ENCODE peak calls at places on chromosomes 13 and 19, in six cellular contexts. B is ovary, I is heart left ventricle, D is IMR-90, G is Peyer's patch, V is NB4. X is an unnamed sample.

GRCh38 chr19:17522988-17523872 is 11.8 kb downstream of the PGLS start:
- DNase-seq in D (no peak), V (peak; percentile 99), B (no peak), I (peak; percentile 57), G (peak; percentile 95), X (peak; percentile 55)

GRCh38 chr19:5193192-5193591 is 147.4 kb downstream of the PTPRS start:
- DNase-seq in D (no peak), I (no peak), G (no peak), V (no peak), B (no peak), X (no peak)

GRCh38 chr19:48501961-48502719 is 9.5 kb downstream of the LMTK3 start:
- DNase-seq in V (peak; percentile 99), D (no peak), G (peak; percentile 79), I (no peak), B (no peak), X (peak; percentile 61)

GRCh38 chr13:64753606-64754005 is 2476.5 kb downstream of the PCDH9 start:
- DNase-seq in D (peak; percentile 51), I (no peak), G (no peak), V (no peak), B (no peak), X (no peak)

GRCh38 chr13:43991773-43992201 is 112.1 kb downstream of the LACC1 start:
- DNase-seq in D (no peak), G (no peak), I (peak; percentile 27), V (no peak), B (no peak), X (no peak)

GRCh38 chr19:15820646-15821045 is 5.2 kb upstream of the OR10H1 start:
- DNase-seq in I (no peak), D (no peak), B (no peak), G (no peak), V (no peak), X (no peak)

GRCh38 chr13:79393564-79394249 is 12.3 kb downstream of the RBM26 start:
- DNase-seq in V (peak; percentile 96), I (no peak), G (peak; percentile 90), B (no peak), D (no peak), X (peak; percentile 15)

GRCh38 chr13:97223711-97224461 is 1.8 kb downstream of the MBNL2 start:
- DNase-seq in I (peak; percentile 72), B (peak; percentile 59), D (peak; percentile 96), G (peak; percentile 62), V (peak; percentile 75), X (no peak)

GRCh38 chr13:23160241-23161175 is 20.3 kb upstream of the SGCG start:
- DNase-seq in I (no peak), V (peak; percentile 47), G (no peak), B (no peak), D (no peak), X (no peak)

GRCh38 chr19:50777830-50778303 is 7.6 kb downstream of the GPR32 start:
- DNase-seq in G (no peak), B (no peak), V (peak; percentile 75), D (peak; percentile 14), I (no peak), X (no peak)

GRCh38 chr19:52778811-52779210 is 7.8 kb downstream of the ZNF600 start:
- DNase-seq in B (no peak), I (no peak), V (peak; percentile 38), D (peak; percentile 3), G (no peak), X (no peak)

GRCh38 chr19:40274585-40275544 is 10.3 kb downstream of the AKT2 start:
- DNase-seq in B (peak; percentile 37), D (no peak), I (no peak), V (no peak), G (peak; percentile 33), X (no peak)

GRCh38 chr19:9523885-9524474 is 14.5 kb downstream of the ZNF426 start:
- DNase-seq in I (no peak), V (no peak), D (no peak), B (no peak), G (no peak), X (no peak)

GRCh38 chr19:17946965-17947784 is 14.4 kb downstream of the CCDC124 start:
- DNase-seq in B (no peak), I (no peak), V (no peak), D (no peak), G (peak; percentile 28), X (no peak)

GRCh38 chr13:69820180-69820579 is 287.4 kb upstream of the ATXN8OS start:
- DNase-seq in G (no peak), B (no peak), D (no peak), I (no peak), V (no peak), X (no peak)

GRCh38 chr13:49220856-49221614 is 897 bp downstream of the MLNR start:
- DNase-seq in G (no peak), B (no peak), D (peak; percentile 12), V (no peak), I (no peak), X (no peak)

GRCh38 chr19:47020992-47021496 is 1.4 kb downstream of the NPAS1 start:
- DNase-seq in G (no peak), D (no peak), I (no peak), V (peak; percentile 73), B (no peak), X (no peak)

GRCh38 chr13:31522431-31522830 is 216.9 kb upstream of the RXFP2 start:
- DNase-seq in D (no peak), B (no peak), V (no peak), I (no peak), G (no peak), X (no peak)

GRCh38 chr19:47176627-47177090 is 46.0 kb downstream of the SAE1 start:
- DNase-seq in B (no peak), D (peak; percentile 98), V (peak; percentile 66), G (peak; percentile 36), I (no peak), X (no peak)

GRCh38 chr19:3034845-3035541 is 5.9 kb upstream of the TLE2 start:
- DNase-seq in B (peak; percentile 58), G (peak; percentile 50), D (peak; percentile 35), V (peak; percentile 62), I (peak; percentile 45), X (no peak)

GRCh38 chr19:51702103-51702753 is 9.1 kb downstream of the SPACA6 start:
- DNase-seq in D (peak; percentile 24), G (peak; percentile 42), I (peak; percentile 75), B (peak; percentile 96), V (no peak), X (no peak)

GRCh38 chr13:34044041-34044440 is 226.1 kb downstream of the RFC3 start:
- DNase-seq in G (no peak), I (no peak), D (no peak), B (no peak), V (no peak), X (no peak)

GRCh38 chr13:42109957-42110356 is 61.5 kb downstream of the DGKH start:
- DNase-seq in D (no peak), V (no peak), I (no peak), G (no peak), B (no peak), X (no peak)

GRCh38 chr13:38564751-38565150 is 122.1 kb upstream of the FREM2 start:
- DNase-seq in G (no peak), D (no peak), V (no peak), B (no peak), I (no peak), X (no peak)

GRCh38 chr13:108270442-108270841 is 924 bp downstream of the TNFSF13B start:
- DNase-seq in I (no peak), V (peak; percentile 63), G (no peak), B (no peak), D (no peak), X (no peak)

GRCh38 chr19:4053423-4054324 is 13.0 kb downstream of the ZBTB7A start:
- DNase-seq in G (no peak), I (no peak), B (no peak), V (no peak), D (no peak), X (no peak)
- TF ChIP-seq POLR2A in G (no peak), I (no peak), B (no peak), V (no peak), D (no peak), X (no peak)

GRCh38 chr13:99992912-99993311 is 11.3 kb downstream of the ZIC2 start:
- DNase-seq in G (no peak), V (peak; percentile 72), I (no peak), B (no peak), D (no peak), X (no peak)

GRCh38 chr13:99991806-99992242 is 10.2 kb downstream of the ZIC2 start:
- DNase-seq in V (no peak), G (no peak), B (no peak), D (no peak), I (no peak), X (no peak)

GRCh38 chr13:99991013-99991805 is 9.6 kb downstream of the ZIC2 start:
- DNase-seq in I (no peak), B (no peak), D (no peak), V (no peak), G (no peak), X (no peak)

GRCh38 chr13:99993660-99994455 is 12.3 kb downstream of the ZIC2 start:
- DNase-seq in V (no peak), I (no peak), B (no peak), G (no peak), D (no peak), X (no peak)

DNA sequence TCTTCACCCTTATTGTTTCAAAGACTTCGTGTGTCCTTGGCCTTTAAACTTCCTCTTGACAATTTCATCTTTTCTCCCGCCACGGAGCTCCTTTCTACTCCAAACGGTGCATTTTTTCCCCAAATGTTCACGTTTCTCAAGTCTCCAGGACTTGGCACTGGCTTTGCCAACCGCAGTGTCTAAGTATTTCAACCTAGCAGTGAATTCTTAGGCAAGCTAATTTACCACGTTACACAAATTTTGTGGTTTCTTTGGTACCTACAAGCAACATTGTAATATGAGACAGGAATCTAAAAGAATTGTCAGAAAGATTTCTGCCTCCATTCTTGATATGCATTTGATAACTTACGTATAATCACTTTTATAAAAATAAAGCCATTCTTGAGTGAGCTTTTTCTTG is 10.8 kb downstream of the ZIC2 start:
- DNase-seq in I (no peak), D (no peak), V (peak; percentile 64), B (no peak), G (no peak), X (no peak)
- H3K4me3 ChIP-seq in I (no peak overlapping the region), D (no peak overlapping the region), V (no peak overlapping the region), B (no peak overlapping the region), G (no peak overlapping the region), X (no peak overlapping the region)

GRCh38 chr19:36528194-36528920 is at the start of gene ZNF260:
- DNase-seq in I (peak; percentile 97), D (peak; percentile 97), V (peak; percentile 87), B (peak; percentile 98), G (peak; percentile 94), X (peak; percentile 75)
- TF ChIP-seq POLR2A in I (no peak), D (peak; percentile 70), V (peak; percentile 29), B (peak; percentile 59), G (peak; percentile 36), X (no peak)

DNA sequence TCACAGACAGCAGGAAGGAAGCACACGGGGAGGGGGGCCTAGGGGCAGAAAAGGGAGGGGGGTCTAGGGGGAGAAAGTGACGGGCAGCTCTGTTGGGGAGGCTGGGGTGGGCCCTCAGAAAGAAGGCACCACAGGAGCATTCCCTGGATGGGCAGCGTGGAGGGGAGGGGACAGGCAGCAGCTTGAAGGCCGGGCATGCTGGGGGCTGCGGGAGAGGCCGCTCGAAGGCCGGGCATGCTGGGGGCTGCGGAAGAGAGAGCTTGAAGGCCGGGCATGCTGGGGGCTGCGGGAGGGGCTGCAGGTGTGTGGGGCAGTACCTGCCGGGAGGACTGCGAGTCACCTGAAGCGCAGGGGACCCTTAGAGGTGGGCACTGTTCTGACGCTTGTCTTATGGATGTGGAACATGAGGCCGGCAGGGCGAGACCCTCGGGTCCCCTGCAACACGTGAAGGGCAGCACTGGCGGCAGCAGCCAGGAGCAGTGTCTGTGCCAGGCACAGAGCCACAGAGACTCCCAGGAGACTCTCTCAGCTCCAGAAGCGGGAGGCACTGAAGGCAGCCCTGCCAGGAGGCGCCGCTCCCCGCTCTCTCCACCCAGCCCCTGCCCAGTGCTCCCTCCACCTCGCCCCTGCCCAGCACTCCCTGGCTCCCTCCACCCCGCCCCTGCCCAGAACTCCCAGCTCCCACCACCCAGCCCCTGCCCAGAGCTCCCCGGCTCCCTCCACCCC is 13.3 kb downstream of the ZNF787 start:
- DNase-seq in V (no peak), I (no peak), B (no peak), G (no peak), D (no peak), X (no peak)
- H3K4me3 ChIP-seq in V (no peak overlapping the region), I (no peak overlapping the region), B (no peak overlapping the region), G (no peak overlapping the region), D (no peak overlapping the region), X (no peak overlapping the region)

X was measured in esophagus squamous epithelium.